ENCODE peak calls at places on chromosomes 13 and 19, in four cellular contexts. One of them, this sample, is unnamed.

GRCh38 chr19:1856698-1857603 is 6.4 kb downstream of the KLF16 start:
- DNase-seq in IMR-90: peak
- DNase-seq in NCI-H1417: no peak
- DNase-seq in ELR: peak
- DNase-seq in this sample: peak

GRCh38 chr13:24243311-24243710 is 66.1 kb upstream of the C1QTNF9 start:
- DNase-seq in IMR-90: no peak
- DNase-seq in NCI-H1417: no peak
- DNase-seq in ELR: no peak
- DNase-seq in this sample: no peak

GRCh38 chr13:114167445-114167844 is 11.6 kb upstream of the CFAP97D2 start:
- DNase-seq in IMR-90: peak
- DNase-seq in NCI-H1417: no peak
- DNase-seq in ELR: peak
- DNase-seq in this sample: no peak

GRCh38 chr19:42286349-42287016 is 15.4 kb upstream of the PRR19 start:
- DNase-seq in IMR-90: peak
- DNase-seq in NCI-H1417: no peak
- DNase-seq in ELR: no peak
- DNase-seq in this sample: no peak

GRCh38 chr13:101514100-101514499 is 61.6 kb downstream of the ITGBL1 start:
- DNase-seq in IMR-90: no peak
- DNase-seq in NCI-H1417: no peak
- DNase-seq in ELR: no peak
- DNase-seq in this sample: no peak

GRCh38 chr13:60258349-60258748 is 94.6 kb upstream of the DIAPH3 start:
- DNase-seq in IMR-90: no peak
- DNase-seq in NCI-H1417: no peak
- DNase-seq in ELR: no peak
- DNase-seq in this sample: no peak

GRCh38 chr13:94674609-94675348 is 37.6 kb downstream of the SOX21 start:
- DNase-seq in IMR-90: peak
- DNase-seq in NCI-H1417: peak
- DNase-seq in ELR: peak
- DNase-seq in this sample: peak

GRCh38 chr13:107450426-107450825 is 764.9 kb downstream of the LIG4 start:
- DNase-seq in IMR-90: peak
- DNase-seq in NCI-H1417: no peak
- DNase-seq in ELR: peak
- DNase-seq in this sample: no peak

GRCh38 chr19:33941133-33941532 is 144.5 kb downstream of the KCTD15 start:
- DNase-seq in IMR-90: no peak
- DNase-seq in NCI-H1417: no peak
- DNase-seq in ELR: no peak
- DNase-seq in this sample: no peak

GRCh38 chr19:18437481-18438330 is at the start of gene ISYNA1:
- DNase-seq in IMR-90: peak
- DNase-seq in NCI-H1417: no peak
- DNase-seq in ELR: peak
- DNase-seq in this sample: peak

GRCh38 chr13:40565282-40566148 is 100.9 kb downstream of the FOXO1 start:
- DNase-seq in IMR-90: no peak
- DNase-seq in NCI-H1417: no peak
- DNase-seq in ELR: peak
- DNase-seq in this sample: peak

GRCh38 chr19:46728693-46729339 is 11.9 kb upstream of the PRKD2 start:
- DNase-seq in IMR-90: peak
- DNase-seq in NCI-H1417: peak
- DNase-seq in ELR: peak
- DNase-seq in this sample: peak

GRCh38 chr19:47186337-47187022 is 44.5 kb downstream of the BBC3 start:
- DNase-seq in IMR-90: no peak
- DNase-seq in NCI-H1417: no peak
- DNase-seq in ELR: no peak
- DNase-seq in this sample: no peak

GRCh38 chr13:25819856-25820530 is 231.8 kb downstream of the SHISA2 start:
- DNase-seq in IMR-90: no peak
- DNase-seq in NCI-H1417: peak
- DNase-seq in ELR: no peak
- DNase-seq in this sample: no peak